ENCODE peak calls at places on chromosomes 11 and 22, in six cellular contexts. Y is transverse colon, G is A549, E is upper lobe of left lung, A is stomach, I is GM12878. L is an unnamed sample.

GRCh38 chr22:43017525-43018290 is 2.8 kb upstream of the PACSIN2 start:
- DNase-seq in I (no peak), E (peak; percentile 87), G (no peak), A (no peak), Y (no peak), L (no peak)

GRCh38 chr11:59135648-59136461 is 6.8 kb upstream of the FAM111A start:
- DNase-seq in E (peak; percentile 85), I (peak; percentile 40), G (peak; percentile 73), Y (peak; percentile 85), A (peak; percentile 86), L (peak; percentile 62)

GRCh38 chr22:38129021-38129420 is 18.5 kb upstream of the BAIAP2L2 start:
- DNase-seq in G (no peak), A (no peak), Y (no peak), I (no peak), E (no peak), L (no peak)

GRCh38 chr11:68550485-68550817 is 89.9 kb downstream of the PPP6R3 start:
- DNase-seq in A (no peak), I (no peak), E (no peak), G (no peak), Y (no peak), L (no peak)

GRCh38 chr11:118604566-118604965 is 2.8 kb upstream of the PHLDB1 start:
- DNase-seq in A (peak; percentile 4), G (no peak), I (no peak), E (no peak), Y (no peak), L (no peak)

GRCh38 chr22:33561149-33561807 is 359.0 kb downstream of the LARGE1 start:
- DNase-seq in Y (no peak), A (peak; percentile 34), E (no peak), G (no peak), I (no peak), L (no peak)

GRCh38 chr22:33879796-33880195 is 40.5 kb downstream of the LARGE1 start:
- DNase-seq in E (no peak), G (no peak), I (no peak), Y (no peak), A (no peak), L (no peak)

GRCh38 chr11:100308202-100308601 is 378.9 kb upstream of the ARHGAP42 start:
- DNase-seq in A (no peak), E (no peak), Y (no peak), I (no peak), G (no peak), L (no peak)

GRCh38 chr11:261624-262023 is 16.6 kb upstream of the NLRP6 start:
- DNase-seq in G (no peak), E (no peak), Y (no peak), I (no peak), A (no peak), L (no peak)

GRCh38 chr22:24290459-24290858 is 19.8 kb downstream of the SPECC1L start:
- DNase-seq in Y (no peak), E (no peak), A (no peak), G (no peak), I (no peak), L (no peak)

GRCh38 chr11:32713496-32713895 is 81.0 kb downstream of the CCDC73 start:
- DNase-seq in I (no peak), G (peak; percentile 30), E (no peak), Y (no peak), A (no peak), L (no peak)

GRCh38 chr11:38593649-38594048 is 1995.6 kb upstream of the RAG2 start:
- DNase-seq in A (no peak), G (no peak), Y (no peak), I (no peak), E (no peak), L (no peak)

GRCh38 chr11:8332196-8332595 is 68.5 kb upstream of the LMO1 start:
- DNase-seq in E (peak; percentile 30), G (no peak), Y (no peak), A (no peak), I (no peak), L (no peak)

GRCh38 chr22:20218981-20219380 is 49.1 kb downstream of the RTN4R start:
- DNase-seq in A (no peak), I (no peak), Y (no peak), G (no peak), E (no peak), L (no peak)

GRCh38 chr11:6298605-6299004 is 21.7 kb downstream of the CAVIN3 start:
- DNase-seq in Y (peak; percentile 29), I (no peak), A (peak; percentile 82), E (peak; percentile 34), G (peak; percentile 72), L (no peak)

GRCh38 chr11:46705070-46705688 is 4.3 kb downstream of the ZNF408 start:
- DNase-seq in I (no peak), Y (no peak), E (no peak), A (no peak), G (no peak), L (no peak)

GRCh38 chr11:46711288-46711687 is 7.7 kb upstream of the F2 start:
- DNase-seq in G (no peak), E (no peak), Y (no peak), I (no peak), A (no peak), L (no peak)

GRCh38 chr11:46706886-46707285 is 6.1 kb downstream of the ZNF408 start:
- DNase-seq in Y (no peak), A (no peak), G (no peak), I (no peak), E (no peak), L (no peak)

GRCh38 chr11:46712874-46713576 is 6.0 kb upstream of the F2 start:
- DNase-seq in G (no peak), E (no peak), I (no peak), A (no peak), Y (no peak), L (no peak)

DNA sequence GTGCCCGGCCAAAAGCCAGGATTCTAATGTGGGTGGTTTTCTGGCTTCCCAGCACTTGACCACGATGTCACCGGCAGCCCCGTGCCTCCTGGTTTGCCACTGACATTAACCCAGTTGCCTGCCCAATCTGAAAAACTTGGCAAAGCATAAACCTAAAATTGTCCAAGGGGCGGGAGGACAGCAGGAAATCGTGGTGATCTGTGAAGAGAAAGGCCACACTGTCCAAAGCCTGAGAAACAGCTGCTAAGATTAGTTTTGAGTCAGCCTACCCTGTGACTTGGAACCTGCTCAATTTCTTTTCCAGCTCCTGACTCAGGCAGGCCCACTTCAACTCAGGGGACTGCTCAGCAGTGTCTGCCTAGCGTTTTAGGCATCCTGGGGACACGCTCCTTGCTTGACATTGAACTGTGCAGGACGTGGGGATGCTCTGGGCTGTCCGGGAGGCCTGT is 8.2 kb upstream of the F2 start:
- DNase-seq in Y (peak; percentile 17), E (no peak), A (no peak), I (no peak), G (peak; percentile 53), L (peak; percentile 17)
- H3K27ac ChIP-seq in Y (peak overlapping the region; percentile 57), E (peak overlapping the region; percentile 66), A (peak overlapping the region; percentile 76), I (no peak overlapping the region), G (peak overlapping the region; percentile 91), L (peak overlapping the region; percentile 41)

GRCh38 chr11:64317961-64318693 is at the start of gene PRDX5:
- DNase-seq in I (peak; percentile 92), Y (peak; percentile 97), A (peak; percentile 97), E (peak; percentile 98), G (peak; percentile 98), L (peak; percentile 93)

GRCh38 chr11:64314805-64315561 is 2.4 kb downstream of the TRMT112 start:
- DNase-seq in A (no peak), G (no peak), Y (no peak), E (no peak), I (no peak), L (no peak)

GRCh38 chr11:64319421-64319761 is 1.5 kb downstream of the PRDX5 start:
- DNase-seq in E (peak; percentile 70), A (no peak), I (no peak), Y (peak; percentile 28), G (no peak), L (no peak)

GRCh38 chr11:64318694-64319420 is 936 bp downstream of the PRDX5 start:
- DNase-seq in E (no peak), A (no peak), Y (peak; percentile 41), G (no peak), I (no peak), L (no peak)

DNA sequence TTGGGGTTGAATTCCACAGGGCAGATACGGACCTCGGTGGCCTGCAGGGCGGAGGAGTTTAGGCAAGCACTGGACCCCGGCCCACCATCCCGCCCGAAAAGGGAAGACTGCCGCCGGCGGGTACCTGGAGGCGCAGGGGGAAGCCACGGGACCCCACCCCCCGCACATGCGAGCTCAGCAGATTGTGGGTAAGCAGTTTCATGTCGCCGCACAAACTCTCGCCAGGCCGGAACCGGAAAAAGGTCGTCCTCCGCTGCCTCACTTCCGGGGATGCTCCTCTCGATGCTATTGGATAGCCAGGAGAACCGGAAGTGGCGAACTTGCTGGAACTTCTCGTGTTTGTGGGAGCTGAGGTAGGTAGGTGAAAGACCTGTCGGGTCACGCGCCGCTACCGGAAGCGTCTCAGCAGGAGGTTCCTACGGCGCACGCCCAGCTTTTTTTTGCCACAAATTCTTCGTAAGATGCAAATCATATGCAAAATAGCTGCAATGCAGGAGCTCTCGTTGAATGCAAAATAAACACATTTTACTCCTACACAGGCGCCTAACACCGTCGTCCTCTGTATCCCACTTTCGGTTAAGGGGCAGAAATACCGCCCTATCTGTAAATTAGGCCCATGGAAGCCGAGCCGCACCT is at the start of gene TRMT112:
- DNase-seq in A (peak; percentile 98), G (peak; percentile 99), E (peak; percentile 98), I (peak; percentile 96), Y (peak; percentile 96), L (peak; percentile 98)
- TF ChIP-seq EP300 in A (peak; percentile 19), G (no peak), E (peak; percentile 92), I (no peak), Y (peak; percentile 20), L (peak; percentile 92)

DNA sequence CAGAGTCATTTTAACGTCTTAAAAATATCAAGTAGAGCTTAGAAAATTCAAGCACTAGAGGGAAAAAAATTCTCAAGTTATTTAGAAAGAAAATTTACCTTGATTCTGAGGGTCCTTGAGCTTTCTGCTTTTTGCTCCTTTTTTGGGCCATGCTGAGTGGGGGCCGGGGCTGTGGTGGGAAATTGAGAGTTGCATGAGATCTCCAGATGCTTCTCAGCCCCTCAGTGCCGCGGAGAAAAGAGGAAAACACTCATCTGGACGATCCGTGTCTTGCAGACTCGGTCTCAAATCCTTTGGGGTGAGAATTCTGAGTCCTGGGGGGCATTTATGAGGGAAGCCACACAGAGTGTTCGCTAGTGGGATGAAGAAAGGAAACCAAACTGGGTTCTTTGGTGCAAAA is 700.8 kb downstream of the TBC1D22A start:
- DNase-seq in Y (no peak), A (no peak), E (no peak), G (no peak), I (no peak), L (no peak)
- H3K9me3 ChIP-seq in Y (no peaks in the 10 kb centered on the region), A (peaks cover 12% of the 10 kb centered on the region), E (peaks cover 8% of the 10 kb centered on the region), G (no peaks in the 10 kb centered on the region), I (no peaks in the 10 kb centered on the region), L (no peaks in the 10 kb centered on the region)

GRCh38 chr22:29766632-29767288 is at the start of gene ZMAT5:
- DNase-seq in G (peak; percentile 94), A (peak; percentile 97), I (peak; percentile 94), Y (peak; percentile 96), E (peak; percentile 99), L (peak; percentile 88)

GRCh38 chr22:29767289-29768051 is at the start of gene UQCR10:
- DNase-seq in Y (peak; percentile 93), E (peak; percentile 95), A (peak; percentile 95), I (no peak), G (peak; percentile 90), L (peak; percentile 86)

GRCh38 chr22:29768052-29768680 is 997 bp downstream of the UQCR10 start:
- DNase-seq in E (no peak), Y (no peak), A (no peak), I (no peak), G (no peak), L (no peak)

GRCh38 chr22:29769723-29770321 is 2.7 kb downstream of the UQCR10 start:
- DNase-seq in G (no peak), E (peak; percentile 64), Y (no peak), A (no peak), I (no peak), L (no peak)

GRCh38 chr22:29765905-29766631 is 739 bp downstream of the ZMAT5 start:
- DNase-seq in E (no peak), G (no peak), I (no peak), Y (peak; percentile 44), A (peak; percentile 28), L (no peak)
- H3K27ac ChIP-seq in E (peak overlapping the region; percentile 93), G (peak overlapping the region; percentile 95), I (peak overlapping the region; percentile 84), Y (peak overlapping the region; percentile 90), A (peak overlapping the region; percentile 91), L (peak overlapping the region; percentile 70)